ENCODE peak calls at places on chromosomes 5 and 9, in ten cellular contexts. T is body of pancreas; W is MM.1S; Y is naive thymus-derived CD4-positive, alpha-beta T cell; D is aorta; F is upper lobe of right lung; V is GM23248; M is mucosa of descending colon; O is kidney; S is CD4-positive, alpha-beta T cell. X is an unnamed sample.
A peak's percentile ranks its signal among the peaks of the same experiment; 100 is the strongest.

GRCh38 chr5:101045689-101046088 is 142.6 kb upstream of the ST8SIA4 start:
- DNase-seq in W (peak; percentile 25), V (peak; percentile 17), D (no peak), F (no peak), S (no peak), M (no peak), Y (peak; percentile 4), O (no peak), T (no peak), X (no peak)

GRCh38 chr5:19927919-19928318 is 60.1 kb downstream of the CDH18 start:
- DNase-seq in T (no peak), W (no peak), F (no peak), O (no peak), M (no peak), S (no peak), V (no peak), Y (no peak), D (no peak), X (no peak)

GRCh38 chr5:119031047-119031886 is 39.6 kb upstream of the DMXL1 start:
- DNase-seq in F (no peak), Y (peak; percentile 17), M (no peak), V (no peak), D (no peak), W (peak; percentile 82), T (no peak), O (no peak), S (no peak), X (no peak)

GRCh38 chr9:38035873-38036272 is 33.2 kb downstream of the SHB start:
- DNase-seq in T (no peak), V (peak; percentile 92), Y (no peak), S (no peak), M (no peak), W (no peak), F (no peak), O (no peak), D (no peak), X (no peak)

GRCh38 chr5:84181093-84181492 is 203.6 kb downstream of the EDIL3 start:
- DNase-seq in D (no peak), F (no peak), S (no peak), V (no peak), T (no peak), W (peak; percentile 87), M (no peak), O (no peak), Y (no peak), X (no peak)

GRCh38 chr5:180599981-180600553 is 8.8 kb upstream of the SCGB3A1 start:
- DNase-seq in F (no peak), M (no peak), V (no peak), D (no peak), W (no peak), Y (no peak), T (peak; percentile 9), S (no peak), O (no peak), X (no peak)

GRCh38 chr5:132499440-132500243 is 9.1 kb upstream of the IRF1 start:
- DNase-seq in W (peak; percentile 22), M (no peak), F (no peak), D (no peak), S (peak; percentile 32), Y (no peak), O (no peak), T (no peak), V (no peak), X (no peak)

GRCh38 chr5:77630246-77631165 is 8.0 kb downstream of the OTP start:
- DNase-seq in O (peak; percentile 82), T (peak; percentile 56), F (peak; percentile 73), S (peak; percentile 38), M (peak; percentile 53), W (peak; percentile 91), D (no peak), V (peak; percentile 72), Y (no peak), X (no peak)

GRCh38 chr5:132102101-132102701 is 28.6 kb downstream of the CSF2 start:
- DNase-seq in S (no peak), F (no peak), V (no peak), T (no peak), O (no peak), M (no peak), W (no peak), D (no peak), Y (no peak), X (no peak)

GRCh38 chr5:133782736-133783135 is 170.4 kb upstream of the FSTL4 start:
- DNase-seq in V (no peak), W (no peak), M (no peak), S (no peak), T (no peak), F (no peak), O (no peak), D (no peak), Y (no peak), X (no peak)

GRCh38 chr5:106174903-106175302 is 1495.8 kb downstream of the EFNA5 start:
- DNase-seq in Y (no peak), M (no peak), D (no peak), S (no peak), V (no peak), T (no peak), F (no peak), W (no peak), O (no peak), X (no peak)

GRCh38 chr5:35294976-35295375 is 64.7 kb upstream of the PRLR start:
- DNase-seq in S (no peak), F (no peak), D (no peak), O (no peak), Y (no peak), W (no peak), T (no peak), V (no peak), M (no peak), X (no peak)

GRCh38 chr9:126986506-126986951 is 71.9 kb downstream of the RALGPS1 start:
- DNase-seq in M (peak; percentile 24), T (no peak), V (peak; percentile 37), W (peak; percentile 28), S (no peak), F (no peak), D (no peak), O (no peak), Y (no peak), X (no peak)

GRCh38 chr5:59810041-59810440 is 83.5 kb downstream of the PDE4D start:
- DNase-seq in W (peak; percentile 70), M (peak; percentile 76), F (peak; percentile 83), O (peak; percentile 84), D (peak; percentile 81), V (peak; percentile 77), T (peak; percentile 78), S (peak; percentile 61), Y (peak; percentile 25), X (peak; percentile 41)

GRCh38 chr9:134785325-134786108 is 95.1 kb upstream of the FCN2 start:
- DNase-seq in S (no peak), M (no peak), F (no peak), Y (no peak), O (no peak), V (peak; percentile 35), W (no peak), D (no peak), T (peak; percentile 22), X (no peak)

GRCh38 chr5:156934450-156935211 is 28.4 kb downstream of the TIMD4 start:
- DNase-seq in W (peak; percentile 76), V (peak; percentile 30), O (no peak), S (peak; percentile 63), M (peak; percentile 29), F (no peak), D (no peak), Y (peak; percentile 62), T (no peak), X (no peak)

GRCh38 chr9:131310833-131311554 is 21.5 kb downstream of the PLPP7 start:
- DNase-seq in Y (peak; percentile 79), M (no peak), W (peak; percentile 40), S (peak; percentile 57), T (no peak), F (no peak), O (no peak), V (peak; percentile 21), D (no peak), X (peak; percentile 21)

GRCh38 chr9:80518441-80518840 is 946.7 kb downstream of the TLE4 start:
- DNase-seq in V (no peak), W (no peak), D (no peak), S (no peak), O (no peak), F (no peak), T (no peak), M (no peak), Y (no peak), X (no peak)
- H3K9me3 ChIP-seq in V (no peaks in the 10 kb centered on the region), W (no peaks in the 10 kb centered on the region), D (no peaks in the 10 kb centered on the region), S (no peaks in the 10 kb centered on the region), O (no peaks in the 10 kb centered on the region), F (no peaks in the 10 kb centered on the region), T (no peaks in the 10 kb centered on the region), M (peaks cover 22% of the 10 kb centered on the region), Y (no peaks in the 10 kb centered on the region), X (no peaks in the 10 kb centered on the region)

DNA sequence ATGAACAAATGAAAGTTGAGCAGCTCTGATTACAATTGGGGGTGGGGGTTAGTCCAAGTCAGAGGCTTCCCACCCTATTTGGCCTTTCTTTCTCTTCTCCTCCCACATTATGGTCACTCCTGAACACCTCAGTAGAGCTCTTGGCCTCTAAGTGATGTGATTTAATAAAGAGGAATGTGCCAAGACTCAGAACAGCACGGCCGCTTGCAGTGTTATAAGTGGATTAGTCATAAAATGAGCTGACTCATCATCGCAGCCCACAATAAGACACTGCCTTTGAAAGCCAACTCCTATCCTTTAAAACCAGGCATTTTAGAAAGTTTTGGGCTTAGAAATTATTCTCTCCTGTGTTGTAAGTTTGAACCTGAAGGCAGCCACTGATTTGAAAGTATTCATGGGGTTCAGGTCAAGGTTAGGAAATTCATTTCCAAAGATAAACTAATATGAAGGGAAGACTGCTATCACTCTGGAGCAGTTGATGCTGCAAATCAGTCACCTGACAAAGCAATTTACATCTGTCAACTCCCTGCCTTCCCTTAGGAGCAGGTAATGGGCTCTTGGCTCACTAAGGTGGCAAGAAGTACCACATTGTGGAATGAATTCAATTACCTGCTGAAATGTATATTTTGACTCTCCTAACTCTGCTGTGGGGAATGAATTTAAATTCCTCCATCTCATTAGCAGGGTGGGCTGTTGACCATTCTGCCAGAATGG is 283.6 kb upstream of the NMUR2 start:
- DNase-seq in V (peak; percentile 93), T (no peak), M (no peak), W (no peak), F (no peak), Y (no peak), O (peak; percentile 75), D (peak; percentile 54), S (no peak), X (no peak)
- H3K9me3 ChIP-seq in V (no peaks in the 10 kb centered on the region), T (no peaks in the 10 kb centered on the region), M (peaks cover 7% of the 10 kb centered on the region), W (no peaks in the 10 kb centered on the region), F (no peaks in the 10 kb centered on the region), Y (peaks cover 9% of the 10 kb centered on the region), O (peaks cover 11% of the 10 kb centered on the region), D (no peaks in the 10 kb centered on the region), S (no peaks in the 10 kb centered on the region), X (no peaks in the 10 kb centered on the region)

GRCh38 chr5:141349917-141350619 is at the start of gene PCDHGB1:
- DNase-seq in Y (no peak), D (no peak), T (peak; percentile 43), S (no peak), F (no peak), M (peak; percentile 27), O (no peak), V (peak; percentile 62), W (peak; percentile 75), X (no peak)
- H3K9me3 ChIP-seq in Y (peaks cover 36% of the 10 kb centered on the region), D (peaks cover 34% of the 10 kb centered on the region), T (no peaks in the 10 kb centered on the region), S (peaks cover 22% of the 10 kb centered on the region), F (peaks cover 12% of the 10 kb centered on the region), M (peaks cover 50% of the 10 kb centered on the region), O (peaks cover 40% of the 10 kb centered on the region), V (no peaks in the 10 kb centered on the region), W (no peaks in the 10 kb centered on the region), X (peaks cover 7% of the 10 kb centered on the region)

DNA sequence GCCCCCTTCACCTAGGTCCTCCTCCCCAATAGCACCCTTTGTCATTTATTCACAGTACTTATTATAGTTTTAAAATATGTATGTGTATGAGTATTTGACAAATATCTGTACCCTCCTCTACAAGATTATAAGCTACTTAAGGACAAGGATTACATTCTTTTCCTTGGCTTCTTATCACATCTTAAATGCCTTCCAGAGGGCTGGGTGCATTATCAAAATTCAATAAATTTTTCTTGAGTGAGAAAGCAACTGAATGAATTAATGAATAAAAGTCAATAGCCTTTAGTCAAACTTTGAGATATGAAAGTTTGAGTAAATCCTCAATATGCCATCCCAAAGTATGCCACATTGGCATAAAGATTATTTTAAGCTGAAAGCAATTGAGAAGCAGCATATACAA is 621.7 kb downstream of the DNAH5 start:
- DNase-seq in W (no peak), V (no peak), S (no peak), F (no peak), O (no peak), T (no peak), M (no peak), D (no peak), Y (no peak), X (no peak)
- H3K9me3 ChIP-seq in W (no peaks in the 10 kb centered on the region), V (no peaks in the 10 kb centered on the region), S (peaks cover 5% of the 10 kb centered on the region), F (no peaks in the 10 kb centered on the region), O (no peaks in the 10 kb centered on the region), T (no peaks in the 10 kb centered on the region), M (peaks cover 17% of the 10 kb centered on the region), D (no peaks in the 10 kb centered on the region), Y (no peaks in the 10 kb centered on the region), X (no peaks in the 10 kb centered on the region)